ENCODE peak calls at places on chromosome X, in six cellular contexts. L is IMR-90, E is mesendoderm, N is H1, U is mesenchymal stem cell, X is trophoblast cell. W is an unnamed sample. For H3K36me3, the result is how much of the 10 kb centered on the place peaks cover.

GRCh38 chrX:12949927-12950656 is 24.8 kb upstream of the TMSB4X start:
- DNase-seq in L (peak), E (no peak), N (no peak), U (peak), X (peak), W (no peak)

GRCh38 chrX:104254442-104255115 is at the start of gene ESX1:
- DNase-seq in L (no peak), E (no peak), N (no peak), U (peak), X (peak), W (no peak)

GRCh38 chrX:68571292-68572256 is 72.7 kb downstream of the YIPF6 start:
- DNase-seq in L (peak), E (peak), N (no peak), U (peak), X (peak), W (no peak)

GRCh38 chrX:16589211-16589610 is 60.7 kb upstream of the S100G start:
- DNase-seq in L (peak), E (no peak), N (no peak), U (no peak), X (no peak), W (no peak)

GRCh38 chrX:40006025-40007017 is 91.4 kb downstream of the BCOR start:
- DNase-seq in L (no peak), E (peak), N (no peak), U (peak), X (peak), W (no peak)

GRCh38 chrX:78595901-78596502 is 63.1 kb downstream of the RTL3 start:
- DNase-seq in L (no peak), E (peak), N (peak), U (peak), X (no peak), W (peak)

GRCh38 chrX:20409991-20410390 is 143.3 kb upstream of the RPS6KA3 start:
- DNase-seq in L (no peak), E (no peak), N (no peak), U (no peak), X (no peak), W (no peak)

GRCh38 chrX:6226053-6226645 is 2.5 kb downstream of the NLGN4X start:
- DNase-seq in L (no peak), E (peak), N (no peak), U (peak), X (peak), W (peak)

GRCh38 chrX:19609541-19609940 is 94.2 kb upstream of the MAP3K15 start:
- DNase-seq in L (no peak), E (no peak), N (no peak), U (no peak), X (peak), W (no peak)

GRCh38 chrX:50769389-50770063 is 44.5 kb downstream of the SHROOM4 start:
- DNase-seq in L (no peak), E (no peak), N (no peak), U (no peak), X (no peak), W (no peak)

GRCh38 chrX:136574548-136574947 is 42.5 kb downstream of the VGLL1 start:
- DNase-seq in L (no peak), E (no peak), N (no peak), U (no peak), X (no peak), W (no peak)

GRCh38 chrX:102651242-102651967 is at the start of gene GPRASP1:
- DNase-seq in L (peak), E (peak), N (no peak), U (peak), X (peak), W (peak)

GRCh38 chrX:135112096-135112729 is 8.1 kb downstream of the ETDB start:
- DNase-seq in L (peak), E (peak), N (no peak), U (peak), X (peak), W (no peak)

GRCh38 chrX:76920621-76921020 is 493.1 kb downstream of the MAGEE1 start:
- DNase-seq in L (no peak), E (no peak), N (no peak), U (no peak), X (no peak), W (no peak)

GRCh38 chrX:13750204-13750603 is 15.7 kb downstream of the OFD1 start:
- DNase-seq in L (peak), E (peak), N (no peak), U (peak), X (peak), W (no peak)

GRCh38 chrX:116436358-116436816 is at the start of gene SLC6A14:
- DNase-seq in L (no peak), E (no peak), N (no peak), U (no peak), X (no peak), W (no peak)

GRCh38 chrX:132576945-132577344 is 88.1 kb upstream of the MBNL3 start:
- DNase-seq in L (no peak), E (no peak), N (no peak), U (peak), X (peak), W (no peak)

GRCh38 chrX:51893931-51894696 is 691 bp downstream of the MAGED1 start:
- DNase-seq in L (peak), E (peak), N (no peak), U (peak), X (peak), W (peak)

GRCh38 chrX:135543924-135544323 is 23.5 kb downstream of the INTS6L start:
- DNase-seq in L (no peak), E (peak), N (no peak), U (no peak), X (no peak), W (no peak)

GRCh38 chrX:13377537-13377936 is 57.7 kb upstream of the ATXN3L start:
- DNase-seq in L (peak), E (no peak), N (no peak), U (peak), X (peak), W (no peak)

GRCh38 chrX:37746268-37746931 is 33.5 kb upstream of the CYBB start:
- DNase-seq in L (no peak), E (peak), N (no peak), U (peak), X (peak), W (no peak)

GRCh38 chrX:30577362-30577961 is at the start of gene TASL:
- DNase-seq in L (no peak), E (no peak), N (no peak), U (no peak), X (no peak), W (no peak)

GRCh38 chrX:1466971-1467561 is 14.4 kb upstream of the ASMTL start:
- DNase-seq in L (no peak), E (no peak), N (no peak), U (no peak), X (no peak), W (no peak)

GRCh38 chrX:69987691-69988090 is 62.0 kb downstream of the AWAT2 start:
- DNase-seq in L (no peak), E (peak), N (no peak), U (no peak), X (no peak), W (no peak)

GRCh38 chrX:93591398-93591797 is 82.0 kb downstream of the NAP1L3 start:
- DNase-seq in L (no peak), E (no peak), N (no peak), U (no peak), X (no peak), W (no peak)

GRCh38 chrX:118637997-118638396 is 89.4 kb upstream of the IL13RA1 start:
- DNase-seq in L (peak), E (peak), N (no peak), U (no peak), X (peak), W (no peak)

GRCh38 chrX:12771445-12772069 is 19.7 kb upstream of the PRPS2 start:
- DNase-seq in L (peak), E (peak), N (no peak), U (peak), X (peak), W (peak)

GRCh38 chrX:16765618-16766017 is 20.6 kb upstream of the TXLNG start:
- DNase-seq in L (no peak), E (no peak), N (no peak), U (no peak), X (no peak), W (no peak)

GRCh38 chrX:7948483-7948882 is 21.3 kb upstream of the PNPLA4 start:
- DNase-seq in L (no peak), E (no peak), N (no peak), U (no peak), X (no peak), W (no peak)

GRCh38 chrX:7946960-7947359 is 19.7 kb upstream of the PNPLA4 start:
- DNase-seq in L (no peak), E (peak), N (no peak), U (no peak), X (no peak), W (no peak)

GRCh38 chrX:7950865-7951264 is 23.7 kb upstream of the PNPLA4 start:
- DNase-seq in L (no peak), E (no peak), N (no peak), U (no peak), X (no peak), W (no peak)
- H3K23ac ChIP-seq in L (no peak), E (no peak), N (no peak), U (no peak), X (no peak), W (no peak)

GRCh38 chrX:110418220-110418856 is 59.7 kb downstream of the RTL9 start:
- DNase-seq in L (peak), E (peak), N (no peak), U (peak), X (peak), W (no peak)
- H3K4me3 ChIP-seq in L (no peak), E (no peak), N (no peak), U (peak), X (no peak), W (no peak)

DNA sequence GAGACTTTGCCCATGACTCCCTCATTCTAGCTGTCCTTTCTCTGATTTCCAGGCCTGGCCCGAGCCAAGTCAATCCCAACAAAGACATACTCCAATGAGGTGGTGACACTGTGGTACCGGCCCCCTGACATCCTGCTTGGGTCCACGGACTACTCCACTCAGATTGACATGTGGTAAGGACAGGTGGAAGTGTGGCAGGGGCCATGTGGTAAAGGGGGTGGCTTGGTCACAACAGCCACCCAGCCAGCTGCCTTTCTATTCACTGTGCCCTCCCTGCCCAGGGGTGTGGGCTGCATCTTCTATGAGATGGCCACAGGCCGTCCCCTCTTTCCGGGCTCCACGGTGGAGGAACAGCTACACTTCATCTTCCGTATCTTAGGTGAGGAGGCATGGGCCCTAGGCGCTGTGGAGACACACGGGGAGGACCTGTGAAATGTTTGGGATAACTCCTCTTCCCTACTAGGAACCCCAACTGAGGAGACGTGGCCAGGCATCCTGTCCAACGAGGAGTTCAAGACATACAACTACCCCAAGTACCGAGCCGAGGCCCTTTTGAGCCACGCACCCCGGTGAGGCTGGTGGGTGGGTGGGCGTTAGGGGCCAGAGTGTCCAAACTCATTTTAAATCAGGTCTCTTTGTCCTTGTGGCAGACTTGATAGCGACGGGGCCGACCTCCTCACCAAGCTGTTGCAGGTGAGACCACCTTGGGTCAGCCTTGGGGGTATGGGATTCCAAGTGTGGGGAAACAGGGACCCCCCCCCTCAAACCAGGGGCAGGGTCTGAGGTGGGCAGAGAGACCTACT is 6.1 kb upstream of the USP11 start:
- DNase-seq in L (no peak), E (no peak), N (no peak), U (no peak), X (no peak), W (no peak)
- H3K36me3 ChIP-seq in L (half or more), E (under half), N (under half), U (half or more), X (half or more), W (half or more)

DNA sequence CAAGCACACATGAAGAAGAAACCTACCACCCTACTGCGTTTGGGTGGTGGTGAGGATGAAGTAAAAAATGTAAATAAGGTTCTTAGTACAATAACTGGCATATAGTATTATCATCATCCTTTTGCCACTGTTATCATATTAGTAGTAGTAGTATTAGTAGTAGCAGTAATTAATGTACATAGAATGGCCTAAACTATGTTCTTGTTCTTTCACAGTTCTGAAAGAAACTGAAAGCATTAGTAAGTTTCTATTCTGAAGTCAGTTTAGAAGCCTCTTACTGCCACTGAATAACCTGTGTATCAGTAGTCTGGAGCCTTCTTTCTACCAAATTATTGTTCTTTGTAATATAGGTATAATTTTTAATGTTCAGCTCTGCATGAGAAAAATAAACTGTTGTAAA is 21.0 kb downstream of the COL4A6 start:
- DNase-seq in L (no peak), E (no peak), N (no peak), U (no peak), X (no peak), W (no peak)
- H3K23ac ChIP-seq in L (no peak), E (no peak), N (no peak), U (no peak), X (no peak), W (no peak)

GRCh38 chrX:3711331-3711917 is 2.0 kb downstream of the PRKX start:
- DNase-seq in L (no peak), E (no peak), N (no peak), U (no peak), X (no peak), W (no peak)
- H3K4me3 ChIP-seq in L (peak), E (no peak), N (peak), U (peak), X (no peak), W (no peak)

DNA sequence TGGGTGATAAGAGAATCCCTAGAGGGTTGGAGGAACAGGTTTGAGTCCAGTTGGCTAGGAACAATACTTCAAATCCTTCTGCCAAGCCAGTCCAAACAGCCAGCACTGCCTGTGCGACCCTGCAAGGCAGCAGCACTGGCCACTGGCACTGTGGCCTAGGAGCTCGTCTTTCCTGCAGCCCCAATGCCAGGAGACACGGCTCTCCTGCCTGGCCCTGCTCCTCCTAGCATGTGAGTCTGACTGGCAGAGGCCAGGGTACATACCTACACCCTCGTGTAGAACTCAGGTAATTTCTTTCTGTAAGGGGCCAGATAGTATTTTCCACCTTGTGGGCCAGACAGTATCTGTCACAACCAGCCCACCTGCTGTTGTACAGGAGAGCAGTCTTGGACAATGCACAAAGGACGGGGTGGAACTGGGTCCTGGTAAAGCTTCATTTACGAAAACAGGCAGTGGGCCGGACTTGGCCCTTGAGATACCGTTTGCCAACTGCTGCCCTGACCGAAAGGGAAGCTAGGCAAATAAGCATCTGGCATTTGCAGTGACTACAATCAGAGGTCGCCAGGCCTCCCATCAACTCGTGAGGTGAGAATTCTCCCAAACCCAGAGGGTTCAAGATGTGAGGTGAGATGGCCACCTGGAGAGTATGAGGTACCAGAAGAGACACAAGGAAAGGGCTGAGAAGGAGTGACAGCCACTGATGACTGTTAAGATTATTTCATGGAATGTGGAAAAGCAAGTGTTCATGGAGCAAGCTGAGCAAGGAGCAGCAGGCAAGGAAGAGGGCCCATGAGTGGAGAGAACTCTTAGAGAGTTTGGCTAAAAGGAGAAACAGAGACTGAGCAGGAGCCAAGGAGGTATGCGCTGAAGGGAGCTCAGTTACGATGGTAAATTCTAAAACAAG is 29.8 kb upstream of the IRAK1 start:
- DNase-seq in L (no peak), E (no peak), N (no peak), U (no peak), X (peak), W (no peak)
- H3K36me3 ChIP-seq in L (under half), E (under half), N (under half), U (under half), X (under half), W (under half)